ENCODE peak calls at places on chromosomes 11 and 22, in ten cellular contexts. One of them, this sample, is unnamed.

GRCh38 chr22:47616396-47617020 is 854.1 kb downstream of the TBC1D22A start:
- DNase-seq in PC-3: no peak
- DNase-seq in CD4-positive, alpha-beta T cell: no peak
- DNase-seq in K562: no peak
- DNase-seq in mesothelial cell of epicardium: no peak
- DNase-seq in CD14-positive monocyte: peak
- DNase-seq in fibroblast of mammary gland: no peak
- DNase-seq in heart left ventricle: no peak
- DNase-seq in HFF-Myc: no peak
- DNase-seq in spleen: peak
- DNase-seq in this sample: peak

GRCh38 chr11:70900540-70900939 is 351.8 kb downstream of the SHANK2 start:
- DNase-seq in PC-3: no peak
- DNase-seq in CD4-positive, alpha-beta T cell: no peak
- DNase-seq in K562: no peak
- DNase-seq in mesothelial cell of epicardium: no peak
- DNase-seq in CD14-positive monocyte: no peak
- DNase-seq in fibroblast of mammary gland: no peak
- DNase-seq in heart left ventricle: no peak
- DNase-seq in HFF-Myc: no peak
- DNase-seq in spleen: no peak
- DNase-seq in this sample: no peak

GRCh38 chr22:44204937-44205712 is 24.4 kb downstream of the PARVG start:
- DNase-seq in PC-3: no peak
- DNase-seq in CD4-positive, alpha-beta T cell: no peak
- DNase-seq in K562: no peak
- DNase-seq in mesothelial cell of epicardium: no peak
- DNase-seq in CD14-positive monocyte: no peak
- DNase-seq in fibroblast of mammary gland: no peak
- DNase-seq in heart left ventricle: no peak
- DNase-seq in HFF-Myc: no peak
- DNase-seq in spleen: no peak
- DNase-seq in this sample: no peak

GRCh38 chr11:76769645-76770586 is 13.2 kb upstream of the TSKU start:
- DNase-seq in PC-3: peak
- DNase-seq in CD4-positive, alpha-beta T cell: no peak
- DNase-seq in K562: no peak
- DNase-seq in mesothelial cell of epicardium: no peak
- DNase-seq in CD14-positive monocyte: no peak
- DNase-seq in fibroblast of mammary gland: peak
- DNase-seq in heart left ventricle: no peak
- DNase-seq in HFF-Myc: no peak
- DNase-seq in spleen: peak
- DNase-seq in this sample: no peak

GRCh38 chr11:74842967-74843366 is 94.3 kb downstream of the RNF169 start:
- DNase-seq in PC-3: no peak
- DNase-seq in CD4-positive, alpha-beta T cell: no peak
- DNase-seq in K562: no peak
- DNase-seq in mesothelial cell of epicardium: no peak
- DNase-seq in CD14-positive monocyte: no peak
- DNase-seq in fibroblast of mammary gland: no peak
- DNase-seq in heart left ventricle: no peak
- DNase-seq in HFF-Myc: no peak
- DNase-seq in spleen: no peak
- DNase-seq in this sample: peak

GRCh38 chr11:117459979-117460300 is 132.3 kb downstream of the CEP164 start:
- DNase-seq in PC-3: no peak
- DNase-seq in CD4-positive, alpha-beta T cell: no peak
- DNase-seq in K562: no peak
- DNase-seq in mesothelial cell of epicardium: no peak
- DNase-seq in CD14-positive monocyte: no peak
- DNase-seq in fibroblast of mammary gland: no peak
- DNase-seq in heart left ventricle: no peak
- DNase-seq in HFF-Myc: no peak
- DNase-seq in spleen: no peak
- DNase-seq in this sample: no peak

GRCh38 chr11:58782066-58782465 is 50.3 kb upstream of the GLYAT start:
- DNase-seq in PC-3: no peak
- DNase-seq in CD4-positive, alpha-beta T cell: no peak
- DNase-seq in K562: no peak
- DNase-seq in mesothelial cell of epicardium: no peak
- DNase-seq in CD14-positive monocyte: no peak
- DNase-seq in fibroblast of mammary gland: no peak
- DNase-seq in heart left ventricle: no peak
- DNase-seq in HFF-Myc: no peak
- DNase-seq in spleen: no peak
- DNase-seq in this sample: no peak

GRCh38 chr11:69468236-69468635 is 13.2 kb upstream of the LINC01488 start:
- DNase-seq in PC-3: no peak
- DNase-seq in CD4-positive, alpha-beta T cell: no peak
- DNase-seq in K562: no peak
- DNase-seq in mesothelial cell of epicardium: no peak
- DNase-seq in CD14-positive monocyte: no peak
- DNase-seq in fibroblast of mammary gland: no peak
- DNase-seq in heart left ventricle: no peak
- DNase-seq in HFF-Myc: no peak
- DNase-seq in spleen: peak
- DNase-seq in this sample: no peak

GRCh38 chr11:130206141-130206540 is 46.6 kb downstream of the ST14 start:
- DNase-seq in PC-3: no peak
- DNase-seq in CD4-positive, alpha-beta T cell: no peak
- DNase-seq in K562: no peak
- DNase-seq in mesothelial cell of epicardium: no peak
- DNase-seq in CD14-positive monocyte: no peak
- DNase-seq in fibroblast of mammary gland: no peak
- DNase-seq in heart left ventricle: no peak
- DNase-seq in HFF-Myc: no peak
- DNase-seq in spleen: peak
- DNase-seq in this sample: peak

GRCh38 chr11:72972541-72973128 is 158.4 kb downstream of the ATG16L2 start:
- DNase-seq in PC-3: peak
- DNase-seq in CD4-positive, alpha-beta T cell: no peak
- DNase-seq in K562: no peak
- DNase-seq in mesothelial cell of epicardium: no peak
- DNase-seq in CD14-positive monocyte: no peak
- DNase-seq in fibroblast of mammary gland: peak
- DNase-seq in heart left ventricle: no peak
- DNase-seq in HFF-Myc: no peak
- DNase-seq in spleen: no peak
- DNase-seq in this sample: no peak

DNA sequence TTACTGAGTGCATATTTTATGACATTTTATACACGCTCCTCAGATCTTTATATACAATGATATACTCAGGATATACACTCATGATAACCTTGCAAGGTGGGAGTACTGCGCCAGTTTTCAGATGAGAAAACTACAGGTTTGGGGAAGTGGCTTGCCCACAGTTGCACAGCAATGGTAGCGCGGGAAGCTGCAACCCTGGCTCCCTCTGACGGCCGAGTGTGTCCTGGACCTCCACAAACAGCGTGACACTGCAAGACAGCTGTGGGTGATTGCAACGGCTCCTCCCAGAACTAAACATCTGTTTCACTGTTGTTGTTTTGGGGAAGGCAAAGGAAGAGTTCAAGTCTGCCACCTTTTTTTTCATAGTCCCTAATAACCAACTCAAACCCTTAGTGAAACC is 47.0 kb downstream of the PACSIN2 start:
- DNase-seq in PC-3: no peak
- DNase-seq in CD4-positive, alpha-beta T cell: no peak
- DNase-seq in K562: peak
- DNase-seq in mesothelial cell of epicardium: no peak
- DNase-seq in CD14-positive monocyte: peak
- DNase-seq in fibroblast of mammary gland: peak
- DNase-seq in heart left ventricle: peak
- DNase-seq in HFF-Myc: no peak
- DNase-seq in spleen: peak
- DNase-seq in this sample: no peak
- TF ChIP-seq CTCF in PC-3: no peak
- TF ChIP-seq CTCF in CD4-positive, alpha-beta T cell: no peak
- TF ChIP-seq CTCF in K562: peak
- TF ChIP-seq CTCF in mesothelial cell of epicardium: no peak
- TF ChIP-seq CTCF in CD14-positive monocyte: peak
- TF ChIP-seq CTCF in fibroblast of mammary gland: peak
- TF ChIP-seq CTCF in heart left ventricle: no peak
- TF ChIP-seq CTCF in HFF-Myc: peak
- TF ChIP-seq CTCF in spleen: peak
- TF ChIP-seq CTCF in this sample: no peak

GRCh38 chr11:120694706-120695105 is 183.2 kb downstream of the GRIK4 start:
- DNase-seq in PC-3: no peak
- DNase-seq in CD4-positive, alpha-beta T cell: no peak
- DNase-seq in K562: no peak
- DNase-seq in mesothelial cell of epicardium: no peak
- DNase-seq in CD14-positive monocyte: no peak
- DNase-seq in fibroblast of mammary gland: no peak
- DNase-seq in heart left ventricle: no peak
- DNase-seq in HFF-Myc: no peak
- DNase-seq in spleen: no peak
- DNase-seq in this sample: no peak

GRCh38 chr11:120698918-120699317 is 187.4 kb downstream of the GRIK4 start:
- DNase-seq in PC-3: no peak
- DNase-seq in CD4-positive, alpha-beta T cell: no peak
- DNase-seq in K562: no peak
- DNase-seq in mesothelial cell of epicardium: no peak
- DNase-seq in CD14-positive monocyte: no peak
- DNase-seq in fibroblast of mammary gland: no peak
- DNase-seq in heart left ventricle: no peak
- DNase-seq in HFF-Myc: no peak
- DNase-seq in spleen: no peak
- DNase-seq in this sample: no peak

GRCh38 chr11:120695426-120695825 is 183.9 kb downstream of the GRIK4 start:
- DNase-seq in PC-3: no peak
- DNase-seq in CD4-positive, alpha-beta T cell: no peak
- DNase-seq in K562: no peak
- DNase-seq in mesothelial cell of epicardium: no peak
- DNase-seq in CD14-positive monocyte: no peak
- DNase-seq in fibroblast of mammary gland: no peak
- DNase-seq in heart left ventricle: no peak
- DNase-seq in HFF-Myc: no peak
- DNase-seq in spleen: no peak
- DNase-seq in this sample: no peak

DNA sequence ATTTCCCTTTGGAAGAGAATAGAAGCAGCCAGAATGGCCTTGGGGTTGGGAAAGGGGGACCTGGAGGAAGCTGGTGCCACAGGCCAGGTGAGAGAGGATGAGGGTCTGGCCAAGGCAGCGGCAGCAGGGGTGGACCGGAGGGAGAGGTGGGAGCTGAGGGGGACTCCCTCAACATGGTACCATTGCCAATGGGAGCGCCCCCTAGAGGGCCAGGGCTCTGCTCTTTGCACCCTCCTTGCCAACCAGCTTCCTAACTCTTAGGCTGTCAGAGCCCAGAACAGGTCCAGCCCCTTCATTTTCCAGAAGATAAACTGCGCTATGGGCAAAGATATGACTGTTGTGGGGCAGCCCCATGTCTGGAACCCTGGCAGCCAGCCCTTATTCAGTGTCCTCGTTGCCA is 185.0 kb downstream of the GRIK4 start:
- DNase-seq in PC-3: no peak
- DNase-seq in CD4-positive, alpha-beta T cell: no peak
- DNase-seq in K562: peak
- DNase-seq in mesothelial cell of epicardium: no peak
- DNase-seq in CD14-positive monocyte: no peak
- DNase-seq in fibroblast of mammary gland: no peak
- DNase-seq in heart left ventricle: no peak
- DNase-seq in HFF-Myc: no peak
- DNase-seq in spleen: no peak
- DNase-seq in this sample: peak
- TF ChIP-seq CTCF in PC-3: peak
- TF ChIP-seq CTCF in CD4-positive, alpha-beta T cell: no peak
- TF ChIP-seq CTCF in K562: peak
- TF ChIP-seq CTCF in mesothelial cell of epicardium: no peak
- TF ChIP-seq CTCF in CD14-positive monocyte: no peak
- TF ChIP-seq CTCF in fibroblast of mammary gland: peak
- TF ChIP-seq CTCF in heart left ventricle: no peak
- TF ChIP-seq CTCF in HFF-Myc: peak
- TF ChIP-seq CTCF in spleen: no peak
- TF ChIP-seq CTCF in this sample: peak

GRCh38 chr22:17435375-17435774 is 66.1 kb downstream of the CECR2 start:
- DNase-seq in PC-3: no peak
- DNase-seq in CD4-positive, alpha-beta T cell: no peak
- DNase-seq in K562: no peak
- DNase-seq in mesothelial cell of epicardium: no peak
- DNase-seq in CD14-positive monocyte: no peak
- DNase-seq in fibroblast of mammary gland: no peak
- DNase-seq in heart left ventricle: no peak
- DNase-seq in HFF-Myc: no peak
- DNase-seq in spleen: no peak
- DNase-seq in this sample: no peak

GRCh38 chr22:17441326-17441725 is 72.1 kb downstream of the CECR2 start:
- DNase-seq in PC-3: no peak
- DNase-seq in CD4-positive, alpha-beta T cell: no peak
- DNase-seq in K562: no peak
- DNase-seq in mesothelial cell of epicardium: no peak
- DNase-seq in CD14-positive monocyte: no peak
- DNase-seq in fibroblast of mammary gland: no peak
- DNase-seq in heart left ventricle: no peak
- DNase-seq in HFF-Myc: no peak
- DNase-seq in spleen: no peak
- DNase-seq in this sample: no peak

GRCh38 chr22:17434856-17435255 is 65.6 kb downstream of the CECR2 start:
- DNase-seq in PC-3: no peak
- DNase-seq in CD4-positive, alpha-beta T cell: no peak
- DNase-seq in K562: no peak
- DNase-seq in mesothelial cell of epicardium: no peak
- DNase-seq in CD14-positive monocyte: no peak
- DNase-seq in fibroblast of mammary gland: peak
- DNase-seq in heart left ventricle: no peak
- DNase-seq in HFF-Myc: no peak
- DNase-seq in spleen: no peak
- DNase-seq in this sample: no peak

GRCh38 chr22:17436981-17437410 is 67.7 kb downstream of the CECR2 start:
- DNase-seq in PC-3: no peak
- DNase-seq in CD4-positive, alpha-beta T cell: no peak
- DNase-seq in K562: no peak
- DNase-seq in mesothelial cell of epicardium: no peak
- DNase-seq in CD14-positive monocyte: no peak
- DNase-seq in fibroblast of mammary gland: no peak
- DNase-seq in heart left ventricle: no peak
- DNase-seq in HFF-Myc: no peak
- DNase-seq in spleen: no peak
- DNase-seq in this sample: peak

GRCh38 chr22:17436382-17436951 is 67.2 kb downstream of the CECR2 start:
- DNase-seq in PC-3: no peak
- DNase-seq in CD4-positive, alpha-beta T cell: no peak
- DNase-seq in K562: no peak
- DNase-seq in mesothelial cell of epicardium: no peak
- DNase-seq in CD14-positive monocyte: no peak
- DNase-seq in fibroblast of mammary gland: peak
- DNase-seq in heart left ventricle: no peak
- DNase-seq in HFF-Myc: no peak
- DNase-seq in spleen: no peak
- DNase-seq in this sample: no peak
- TF ChIP-seq CTCF in PC-3: no peak
- TF ChIP-seq CTCF in CD4-positive, alpha-beta T cell: no peak
- TF ChIP-seq CTCF in K562: no peak
- TF ChIP-seq CTCF in mesothelial cell of epicardium: no peak
- TF ChIP-seq CTCF in CD14-positive monocyte: no peak
- TF ChIP-seq CTCF in fibroblast of mammary gland: no peak
- TF ChIP-seq CTCF in heart left ventricle: no peak
- TF ChIP-seq CTCF in HFF-Myc: no peak
- TF ChIP-seq CTCF in spleen: no peak
- TF ChIP-seq CTCF in this sample: no peak

GRCh38 chr11:107916671-107917241 is 11.5 kb upstream of the RAB39A start:
- DNase-seq in PC-3: peak
- DNase-seq in CD4-positive, alpha-beta T cell: no peak
- DNase-seq in K562: peak
- DNase-seq in mesothelial cell of epicardium: no peak
- DNase-seq in CD14-positive monocyte: peak
- DNase-seq in fibroblast of mammary gland: peak
- DNase-seq in heart left ventricle: no peak
- DNase-seq in HFF-Myc: peak
- DNase-seq in spleen: no peak
- DNase-seq in this sample: peak
- TF ChIP-seq CTCF in PC-3: peak
- TF ChIP-seq CTCF in CD4-positive, alpha-beta T cell: peak
- TF ChIP-seq CTCF in K562: peak
- TF ChIP-seq CTCF in mesothelial cell of epicardium: peak
- TF ChIP-seq CTCF in CD14-positive monocyte: peak
- TF ChIP-seq CTCF in fibroblast of mammary gland: peak
- TF ChIP-seq CTCF in heart left ventricle: peak
- TF ChIP-seq CTCF in HFF-Myc: peak
- TF ChIP-seq CTCF in spleen: peak
- TF ChIP-seq CTCF in this sample: peak